ENCODE peak calls at places on chromosomes 16 and 17, in seven cellular contexts. M is nephron progenitor cell, T is endothelial cell of umbilical vein, Q is epithelial cell of esophagus, H is astrocyte of the spinal cord, V is WTC11, K is activated B cell treated with CpG ODN at 0.5 μM for 24 hours. I is an unnamed sample.

GRCh38 chr16:81798311-81799137 is 19.4 kb downstream of the PLCG2 start:
- DNase-seq in V (no peak), H (no peak), K (peak), M (no peak), Q (no peak), T (no peak), I (no peak)

GRCh38 chr16:2964416-2965223 is 545 bp downstream of the KREMEN2 start:
- DNase-seq in T (no peak), H (no peak), V (peak), M (peak), Q (peak), K (peak), I (peak)

GRCh38 chr16:24114876-24115275 is 141.3 kb upstream of the CACNG3 start:
- DNase-seq in V (no peak), T (no peak), H (no peak), Q (no peak), M (no peak), K (no peak), I (no peak)

GRCh38 chr17:14169901-14170300 is 66.8 kb downstream of the CDRT15 start:
- DNase-seq in Q (no peak), K (no peak), T (no peak), M (no peak), H (no peak), V (no peak), I (no peak)

GRCh38 chr16:48025359-48025758 is 130.4 kb downstream of the ABCC12 start:
- DNase-seq in T (no peak), Q (peak), M (no peak), H (no peak), K (no peak), V (no peak), I (no peak)

GRCh38 chr16:57310801-57311200 is 26.3 kb upstream of the PLLP start:
- DNase-seq in V (no peak), Q (no peak), K (no peak), H (no peak), M (no peak), T (no peak), I (no peak)

GRCh38 chr17:45969726-45970125 is 29.3 kb upstream of the STH start:
- DNase-seq in T (no peak), M (no peak), K (no peak), Q (no peak), H (no peak), V (no peak), I (no peak)

GRCh38 chr17:41140360-41141132 is at the start of gene KRTAP4-6:
- DNase-seq in V (no peak), M (no peak), H (peak), K (no peak), Q (peak), T (no peak), I (peak)

GRCh38 chr17:76492250-76492988 is 8.8 kb downstream of the RHBDF2 start:
- DNase-seq in H (no peak), V (no peak), T (no peak), M (no peak), Q (peak), K (peak), I (no peak)

GRCh38 chr16:19898924-19899604 is 14.4 kb upstream of the GPRC5B start:
- DNase-seq in M (peak), T (peak), K (no peak), V (peak), H (peak), Q (peak), I (peak)

GRCh38 chr17:73976147-73976546 is 227.3 kb upstream of the RPL38 start:
- DNase-seq in K (no peak), V (no peak), Q (no peak), H (no peak), T (no peak), M (no peak), I (no peak)

GRCh38 chr16:50275428-50276127 is 9.2 kb downstream of the ADCY7 start:
- DNase-seq in K (no peak), T (no peak), H (no peak), V (no peak), M (no peak), Q (no peak), I (no peak)

GRCh38 chr17:64158411-64158810 is 28.5 kb upstream of the ERN1 start:
- DNase-seq in H (no peak), M (no peak), T (no peak), Q (no peak), K (no peak), V (no peak), I (no peak)

GRCh38 chr16:49617016-49617569 is 238.8 kb downstream of the ZNF423 start:
- DNase-seq in M (no peak), T (no peak), K (no peak), H (no peak), V (no peak), Q (no peak), I (no peak)

GRCh38 chr17:74951680-74952421 is 16.2 kb downstream of the OTOP3 start:
- DNase-seq in T (no peak), K (no peak), Q (no peak), H (no peak), M (no peak), V (peak), I (no peak)

GRCh38 chr17:41799366-41799765 is 12.4 kb downstream of the P3H4 start:
- DNase-seq in M (no peak), Q (peak), H (no peak), K (no peak), T (no peak), V (no peak), I (peak)

GRCh38 chr16:88282221-88283041 is 100.3 kb upstream of the ZNF469 start:
- DNase-seq in M (no peak), K (no peak), V (no peak), H (no peak), Q (no peak), T (no peak), I (peak)

GRCh38 chr17:59371426-59372099 is 40.1 kb downstream of the YPEL2 start:
- DNase-seq in M (no peak), Q (no peak), T (peak), K (no peak), H (no peak), V (no peak), I (no peak)

GRCh38 chr16:64236351-64236750 is 885.5 kb downstream of the CDH11 start:
- DNase-seq in T (no peak), M (no peak), Q (no peak), K (no peak), V (no peak), H (no peak), I (no peak)

GRCh38 chr17:37160940-37161339 is 212.2 kb downstream of the AATF start:
- DNase-seq in T (peak), H (peak), V (no peak), M (no peak), K (no peak), Q (peak), I (peak)

GRCh38 chr16:180101-180920 is at the start of gene HBQ1:
- DNase-seq in K (peak), V (peak), M (peak), T (peak), H (peak), Q (peak), I (no peak)

GRCh38 chr17:82282239-82283207 is 9.0 kb upstream of the CSNK1D start:
- DNase-seq in H (no peak), V (no peak), K (no peak), Q (peak), T (no peak), M (no peak), I (no peak)

GRCh38 chr16:56793504-56793903 is 63.6 kb downstream of the NUP93 start:
- DNase-seq in T (peak), H (peak), M (no peak), K (no peak), Q (peak), V (no peak), I (peak)

GRCh38 chr17:27540300-27541105 is 84.3 kb downstream of the KSR1 start:
- DNase-seq in V (no peak), T (no peak), K (no peak), H (peak), Q (peak), M (no peak), I (peak)

GRCh38 chr16:69073181-69073669 is 32.2 kb upstream of the HAS3 start:
- DNase-seq in T (peak), Q (peak), M (no peak), K (no peak), H (peak), V (no peak), I (peak)

GRCh38 chr17:82019905-82020873 is 2.5 kb downstream of the CENPX start:
- DNase-seq in T (peak), K (peak), V (peak), H (no peak), Q (peak), M (peak), I (peak)

GRCh38 chr17:6591599-6592158 is 35.3 kb upstream of the PITPNM3 start:
- DNase-seq in V (no peak), T (no peak), M (no peak), K (no peak), Q (peak), H (peak), I (peak)

GRCh38 chr17:43033947-43034622 is 9.1 kb downstream of the RND2 start:
- DNase-seq in Q (no peak), V (peak), T (no peak), K (no peak), M (no peak), H (no peak), I (no peak)

GRCh38 chr17:57477483-57478357 is 221.4 kb downstream of the MSI2 start:
- DNase-seq in T (no peak), M (no peak), H (no peak), K (no peak), V (no peak), Q (no peak), I (no peak)

GRCh38 chr17:9522074-9522473 is 53.5 kb downstream of the STX8 start:
- DNase-seq in K (no peak), H (peak), T (peak), M (peak), Q (peak), V (no peak), I (peak)

GRCh38 chr16:62755938-62756337 is 719.7 kb upstream of the CDH8 start:
- DNase-seq in M (no peak), K (no peak), H (no peak), V (no peak), T (no peak), Q (no peak), I (no peak)

GRCh38 chr17:29699283-29699682 is 76.6 kb upstream of the CORO6 start:
- DNase-seq in M (no peak), K (no peak), V (no peak), Q (no peak), T (no peak), H (no peak), I (no peak)

GRCh38 chr17:79861371-79862216 is 22.4 kb upstream of the CBX4 start:
- DNase-seq in V (no peak), H (no peak), Q (no peak), T (no peak), K (no peak), M (no peak), I (no peak)

GRCh38 chr17:57256708-57257112 is 387 bp downstream of the MSI2 start:
- DNase-seq in H (peak), K (no peak), Q (peak), T (peak), M (no peak), V (no peak), I (peak)

GRCh38 chr16:89695086-89695874 is 6.2 kb downstream of the SPATA2L start:
- DNase-seq in M (no peak), K (no peak), Q (no peak), V (no peak), H (no peak), T (no peak), I (no peak)

GRCh38 chr17:32783602-32784001 is 93.3 kb downstream of the MYO1D start:
- DNase-seq in M (no peak), T (peak), H (peak), K (no peak), V (no peak), Q (peak), I (peak)

GRCh38 chr17:34246436-34246835 is 8.6 kb upstream of the CCL2 start:
- DNase-seq in V (no peak), T (no peak), H (no peak), M (no peak), Q (no peak), K (no peak), I (no peak)

GRCh38 chr17:42101513-42102292 is 3.4 kb upstream of the ZNF385C start:
- DNase-seq in T (peak), M (peak), H (peak), K (peak), V (peak), Q (peak), I (peak)

DNA sequence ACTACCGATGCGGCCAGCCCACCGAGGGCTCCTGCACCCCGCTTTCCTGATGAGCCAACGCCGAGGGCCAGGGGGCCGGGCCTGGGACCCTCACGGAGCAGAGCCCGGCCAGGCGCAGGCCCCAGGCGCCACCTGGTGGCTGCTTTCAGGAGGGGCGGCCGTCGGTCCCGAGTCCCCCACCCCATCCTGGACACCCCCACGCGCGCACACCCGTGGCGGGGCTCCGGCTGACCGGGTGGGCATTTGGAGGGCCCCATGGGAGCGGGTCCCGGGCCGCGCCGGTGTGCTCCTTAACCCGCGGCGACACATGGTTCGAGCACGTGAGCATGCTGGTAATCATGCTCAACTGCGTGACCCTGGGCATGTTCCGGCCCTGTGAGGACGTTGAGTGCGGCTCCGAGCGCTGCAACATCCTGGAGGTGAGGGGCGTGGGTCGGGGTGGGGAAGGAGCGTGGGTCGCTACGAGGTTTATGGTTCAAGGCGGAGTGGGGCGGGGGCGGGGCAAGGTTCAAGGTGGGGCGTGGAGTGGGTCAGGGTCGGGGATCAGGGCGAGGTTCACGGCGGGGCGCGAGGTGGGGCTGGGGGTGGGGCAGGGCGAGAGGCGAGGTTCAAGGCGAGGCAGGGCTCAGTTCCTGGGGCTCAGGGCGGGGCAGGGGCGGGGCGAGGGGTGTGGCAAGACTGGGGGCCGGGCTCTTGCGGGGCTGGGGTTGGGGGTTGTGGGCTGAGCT is 30.2 kb downstream of the TPSG1 start:
- DNase-seq in M (peak), Q (no peak), T (no peak), K (peak), V (peak), H (no peak), I (no peak)
- TF ChIP-seq CTCF in M (peak), Q (no peak), T (peak), K (no peak), V (peak), H (peak), I (peak)

GRCh38 chr16:76756951-76757350 is 434.0 kb upstream of the MON1B start:
- DNase-seq in T (no peak), Q (peak), H (no peak), V (no peak), K (no peak), M (no peak), I (peak)
- TF ChIP-seq CTCF in T (no peak), Q (no peak), H (no peak), V (no peak), K (no peak), M (no peak), I (no peak)

GRCh38 chr17:4116516-4116915 is 26.3 kb downstream of the ZZEF1 start:
- DNase-seq in Q (no peak), H (no peak), M (no peak), V (no peak), T (no peak), K (no peak), I (no peak)
- TF ChIP-seq CTCF in Q (no peak), H (no peak), M (no peak), V (no peak), T (no peak), K (no peak), I (no peak)

GRCh38 chr16:83403751-83404150 is 404.0 kb upstream of the HSBP1 start:
- DNase-seq in Q (peak), V (no peak), H (peak), M (no peak), K (no peak), T (no peak), I (peak)

GRCh38 chr16:83397601-83398000 is 410.2 kb upstream of the HSBP1 start:
- DNase-seq in H (no peak), K (no peak), Q (no peak), V (no peak), T (no peak), M (no peak), I (no peak)

GRCh38 chr16:83402969-83403368 is 404.8 kb upstream of the HSBP1 start:
- DNase-seq in K (no peak), H (peak), V (no peak), M (peak), T (peak), Q (peak), I (peak)

GRCh38 chr16:83402160-83402794 is 405.5 kb upstream of the HSBP1 start:
- DNase-seq in T (no peak), K (no peak), H (no peak), V (peak), M (no peak), Q (peak), I (peak)

DNA sequence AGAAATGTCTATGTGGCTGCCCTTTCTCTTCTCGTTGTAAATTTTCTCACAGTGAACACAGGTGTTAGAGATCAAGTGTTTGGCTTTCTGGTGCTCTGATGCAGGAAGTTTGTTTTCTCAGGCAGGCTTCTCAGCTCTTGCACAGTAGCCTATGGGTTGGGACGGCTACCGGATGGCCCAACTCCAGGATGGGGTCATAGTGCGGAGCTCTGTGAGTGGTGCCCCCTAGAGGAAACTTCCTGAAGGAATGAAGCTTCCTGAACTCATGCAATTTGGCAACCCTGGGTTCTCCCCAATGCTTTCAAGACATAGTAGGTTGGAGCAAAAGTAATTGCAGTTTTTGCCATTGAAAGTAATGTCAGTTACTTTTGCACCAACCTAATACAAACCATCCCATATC is 407.5 kb upstream of the HSBP1 start:
- DNase-seq in H (no peak), V (peak), K (no peak), Q (peak), T (no peak), M (no peak), I (peak)
- TF ChIP-seq CTCF in H (peak), V (peak), K (no peak), Q (peak), T (no peak), M (no peak), I (no peak)

DNA sequence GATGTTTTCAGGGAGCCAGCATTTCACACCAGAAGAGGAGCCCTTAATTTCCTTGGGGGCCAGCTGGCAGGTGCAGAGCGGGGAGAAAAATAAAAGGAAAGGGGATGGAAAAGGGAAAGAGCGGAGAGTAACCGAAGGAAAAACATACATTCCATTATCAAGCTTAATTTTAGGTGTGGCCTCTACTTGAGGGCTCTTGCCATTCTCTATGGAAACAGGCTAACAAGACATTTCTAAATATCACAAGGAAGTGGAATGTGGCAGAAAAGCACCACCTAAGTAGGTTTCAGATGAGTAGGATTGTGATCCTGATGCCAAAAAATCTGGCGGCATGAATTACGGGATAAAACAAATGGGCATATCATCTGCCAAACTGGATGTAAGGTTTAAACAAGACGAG is 970 bp upstream of the DYNC1LI2 start:
- DNase-seq in V (no peak), K (no peak), T (no peak), M (no peak), H (no peak), Q (no peak), I (no peak)
- TF ChIP-seq CTCF in V (no peak), K (no peak), T (no peak), M (no peak), H (no peak), Q (no peak), I (no peak)

GRCh38 chr17:19275457-19276082 is 38.4 kb downstream of the EPN2 start:
- DNase-seq in K (no peak), V (no peak), M (no peak), H (no peak), T (no peak), Q (no peak), I (no peak)

GRCh38 chr17:19273731-19274130 is 36.6 kb downstream of the EPN2 start:
- DNase-seq in T (no peak), Q (no peak), V (no peak), K (no peak), M (no peak), H (no peak), I (no peak)

GRCh38 chr17:19281161-19281560 is 44.0 kb downstream of the EPN2 start:
- DNase-seq in H (no peak), V (no peak), Q (no peak), M (no peak), T (no peak), K (no peak), I (peak)

GRCh38 chr17:19274893-19275292 is 37.7 kb downstream of the EPN2 start:
- DNase-seq in H (peak), Q (no peak), V (no peak), M (no peak), T (no peak), K (no peak), I (no peak)

GRCh38 chr17:19278729-19279128 is 41.6 kb downstream of the EPN2 start:
- DNase-seq in H (no peak), V (no peak), T (no peak), M (no peak), K (no peak), Q (no peak), I (no peak)
- TF ChIP-seq CTCF in H (no peak), V (no peak), T (no peak), M (no peak), K (no peak), Q (no peak), I (no peak)

DNA sequence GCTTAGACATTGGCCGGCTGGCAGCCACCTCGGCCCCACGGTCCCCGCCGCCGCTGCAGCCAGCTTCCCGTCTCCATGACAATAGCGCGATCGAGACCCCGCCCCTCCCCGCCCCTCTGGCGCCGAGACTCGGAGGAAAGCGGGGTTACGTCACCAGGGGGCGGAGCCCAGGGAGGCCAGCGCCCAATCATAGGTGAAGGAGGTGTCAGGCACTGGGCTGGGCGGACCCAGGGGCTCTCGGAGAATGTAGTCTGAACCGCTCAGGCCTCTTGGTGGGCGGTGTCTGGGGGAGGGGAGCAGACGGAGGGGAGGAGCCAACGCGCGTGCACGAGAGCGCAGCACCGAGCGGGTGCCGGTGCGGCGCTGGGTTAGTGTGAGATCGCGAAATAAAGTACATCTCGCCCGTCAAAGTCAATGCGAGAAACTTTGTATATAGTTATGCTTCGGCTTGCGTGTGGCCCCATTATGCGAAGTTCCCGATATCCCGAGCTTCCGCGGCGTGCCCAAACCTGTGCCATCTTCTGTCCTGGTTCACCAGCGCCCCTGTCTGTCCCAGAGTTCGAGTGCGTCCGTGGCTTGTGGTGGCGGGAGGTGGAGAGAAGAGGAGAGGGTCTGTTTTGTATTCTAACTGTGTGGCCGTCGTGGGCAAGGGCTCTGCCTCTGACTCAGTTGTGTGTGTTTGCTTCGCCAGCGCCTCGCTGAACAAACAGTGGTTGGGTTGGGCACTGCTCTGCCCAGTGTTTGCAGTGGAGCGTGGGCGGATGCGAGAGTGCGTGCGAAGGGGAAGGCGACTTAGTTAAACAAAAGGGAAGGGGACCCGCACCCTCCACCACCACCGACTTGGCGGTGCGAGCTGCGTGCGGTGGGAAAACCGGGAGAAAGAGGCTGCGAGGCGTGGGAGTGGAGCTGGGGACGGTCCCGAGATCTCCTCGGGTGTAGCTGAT is 1.3 kb upstream of the IRX5 start:
- DNase-seq in K (peak), T (peak), M (peak), H (peak), V (peak), Q (peak), I (peak)
- TF ChIP-seq CTCF in K (no peak), T (no peak), M (no peak), H (peak), V (no peak), Q (peak), I (peak)